ENCODE peak calls at places on chromosomes 11 and 22, in nine cellular contexts. W is prostate gland; A is stimulated activated CD8-positive, alpha-beta memory T cell treated with anti-CD3 and anti-CD28 coated beads, Interleukin-4, amount 100 ng/mL, for 4 hours; O is CD8-positive, alpha-beta memory T cell; D is neural crest cell; E is transverse colon; F is body of pancreas; C is retina; H is anterior cingulate cortex. S is an unnamed sample.

GRCh38 chr11:6258141-6258540 is 1.5 kb upstream of the CCKBR start:
- DNase-seq in F (no peak), H (no peak), A (no peak), W (no peak), D (no peak), O (no peak), C (no peak), E (no peak), S (no peak)

GRCh38 chr22:24134090-24134846 is 47.0 kb upstream of the SUSD2 start:
- DNase-seq in F (no peak), D (peak; percentile 65), A (peak; percentile 83), E (peak; percentile 45), O (peak; percentile 60), H (peak; percentile 54), C (peak; percentile 88), W (no peak), S (peak; percentile 62)

GRCh38 chr11:89119426-89119825 is 53.6 kb upstream of the GRM5 start:
- DNase-seq in F (no peak), E (no peak), C (peak; percentile 36), D (no peak), W (no peak), A (no peak), H (no peak), O (no peak), S (no peak)

GRCh38 chr22:19292262-19293230 is 1.0 kb upstream of the CLTCL1 start:
- DNase-seq in E (peak; percentile 18), A (no peak), W (peak; percentile 17), F (peak; percentile 31), C (no peak), H (no peak), O (peak; percentile 10), D (no peak), S (no peak)

GRCh38 chr11:7906481-7906880 is 24.6 kb downstream of the OR10A6 start:
- DNase-seq in F (no peak), C (no peak), H (no peak), O (no peak), A (no peak), D (no peak), W (no peak), E (no peak), S (no peak)

GRCh38 chr11:121249039-121249663 is 43.4 kb upstream of the SC5D start:
- DNase-seq in E (no peak), C (peak; percentile 32), O (no peak), H (no peak), W (no peak), F (no peak), D (no peak), A (no peak), S (no peak)

GRCh38 chr22:34072585-34072984 is 152.3 kb upstream of the LARGE1 start:
- DNase-seq in C (no peak), E (no peak), F (no peak), H (peak; percentile 1), D (no peak), A (no peak), W (no peak), O (no peak), S (no peak)

GRCh38 chr11:41989173-41989572 is 529.7 kb upstream of the LRRC4C start:
- DNase-seq in W (no peak), O (no peak), E (no peak), F (no peak), H (no peak), A (no peak), D (no peak), C (no peak), S (no peak)

GRCh38 chr11:96168623-96169022 is 174.4 kb downstream of the MAML2 start:
- DNase-seq in W (peak; percentile 43), E (no peak), H (no peak), D (no peak), F (peak; percentile 34), A (no peak), C (no peak), O (no peak), S (no peak)

GRCh38 chr11:48111941-48112340 is 104.7 kb upstream of the OR4B1 start:
- DNase-seq in E (no peak), A (no peak), W (no peak), D (no peak), C (no peak), O (no peak), F (no peak), H (no peak), S (no peak)

GRCh38 chr22:44913198-44913983 is 96.4 kb downstream of the PHF21B start:
- DNase-seq in H (no peak), O (no peak), E (no peak), D (no peak), C (no peak), W (no peak), A (no peak), F (no peak), S (no peak)

GRCh38 chr11:85718126-85718943 is 32.3 kb upstream of the CCDC89 start:
- DNase-seq in D (no peak), A (no peak), H (no peak), W (no peak), E (no peak), O (no peak), F (no peak), C (peak; percentile 11), S (no peak)

GRCh38 chr11:130223291-130223971 is 63.8 kb downstream of the ST14 start:
- DNase-seq in E (no peak), A (no peak), W (no peak), O (no peak), D (no peak), F (no peak), C (no peak), H (no peak), S (no peak)

GRCh38 chr11:12224537-12224893 is 114.1 kb downstream of the MICAL2 start:
- DNase-seq in E (peak; percentile 76), W (peak; percentile 69), F (peak; percentile 55), O (peak; percentile 86), A (peak; percentile 55), C (no peak), H (no peak), D (no peak), S (no peak)

GRCh38 chr11:118152552-118153471 is at the start of gene SCN4B:
- DNase-seq in W (peak; percentile 71), F (peak; percentile 71), E (peak; percentile 53), A (no peak), D (peak; percentile 61), H (peak; percentile 40), C (peak; percentile 80), O (peak; percentile 5), S (peak; percentile 80)

GRCh38 chr11:49208006-49208721 is at the start of gene FOLH1:
- DNase-seq in D (no peak), H (peak; percentile 64), C (peak; percentile 83), A (no peak), O (no peak), E (no peak), F (peak; percentile 16), W (peak; percentile 19), S (peak; percentile 54)

GRCh38 chr11:2915473-2915872 is 13.7 kb downstream of the PHLDA2 start:
- DNase-seq in F (no peak), D (no peak), E (no peak), C (no peak), A (no peak), W (no peak), H (no peak), O (no peak), S (no peak)

GRCh38 chr22:43014062-43014875 is 680 bp downstream of the PACSIN2 start:
- DNase-seq in C (peak; percentile 61), E (peak; percentile 59), F (peak; percentile 54), A (no peak), D (peak; percentile 24), H (no peak), O (peak; percentile 41), W (peak; percentile 29), S (peak; percentile 52)

GRCh38 chr11:118996926-118997626 is 862 bp upstream of the CENATAC start:
- DNase-seq in E (no peak), C (peak; percentile 17), W (no peak), A (no peak), D (no peak), O (peak; percentile 14), F (no peak), H (no peak), S (no peak)

GRCh38 chr11:33044281-33044680 is 4.9 kb downstream of the TCP11L1 start:
- DNase-seq in O (no peak), C (no peak), W (no peak), A (no peak), E (no peak), H (no peak), F (no peak), D (no peak), S (no peak)

GRCh38 chr11:64592234-64592615 is 1.2 kb downstream of the SLC22A12 start:
- DNase-seq in W (no peak), E (no peak), A (no peak), C (no peak), O (no peak), D (no peak), H (no peak), F (no peak), S (no peak)

GRCh38 chr11:129251067-129251466 is 58.9 kb upstream of the ARHGAP32 start:
- DNase-seq in D (no peak), A (no peak), W (no peak), F (no peak), O (no peak), H (no peak), C (no peak), E (no peak), S (no peak)

S was measured in glutamatergic neuron.